ENCODE peak calls at places on chromosomes 16 and 17, in nine cellular contexts. P is HCEC 1CT; V is effector memory CD8-positive, alpha-beta T cell; W is MM.1S; Y is substantia nigra; E is lung; H is EL; Q is A549; I is NCI-H82. F is an unnamed sample.

GRCh38 chr16:56684926-56685590 is 2.8 kb downstream of the MT1X start:
- DNase-seq in P (no peak), Q (no peak), E (no peak), Y (no peak), I (no peak), V (no peak), H (no peak), W (no peak), F (no peak)

GRCh38 chr17:64262422-64263260 is at the start of gene TEX2:
- DNase-seq in Q (no peak), I (peak), V (peak), E (peak), P (peak), H (peak), Y (peak), W (peak), F (peak)

GRCh38 chr17:62703269-62703775 is 75.9 kb downstream of the MRC2 start:
- DNase-seq in I (no peak), H (peak), Y (no peak), Q (peak), P (peak), E (no peak), V (no peak), W (no peak), F (peak)

GRCh38 chr16:84600343-84601229 is 17.3 kb downstream of the COTL1 start:
- DNase-seq in Q (no peak), I (peak), W (peak), V (no peak), E (no peak), H (no peak), Y (no peak), P (no peak), F (no peak)

GRCh38 chr17:8121531-8122390 is 2.1 kb downstream of the HES7 start:
- DNase-seq in Y (peak), V (peak), E (no peak), P (peak), Q (peak), W (peak), I (peak), H (peak), F (no peak)

GRCh38 chr17:63760771-63761539 is 12.4 kb downstream of the CCDC47 start:
- DNase-seq in Y (no peak), H (peak), W (no peak), I (no peak), V (no peak), P (no peak), E (no peak), Q (peak), F (no peak)

GRCh38 chr16:24544640-24545039 is 5.3 kb downstream of the RBBP6 start:
- DNase-seq in I (no peak), E (no peak), H (peak), P (peak), Y (no peak), Q (no peak), V (no peak), W (no peak), F (no peak)

GRCh38 chr17:13212861-13213260 is 195.0 kb upstream of the ELAC2 start:
- DNase-seq in E (no peak), Q (no peak), I (no peak), W (no peak), H (no peak), P (no peak), V (no peak), Y (no peak), F (no peak)

GRCh38 chr17:35188111-35188510 is 6.1 kb downstream of the SLC35G3 start:
- DNase-seq in Q (no peak), H (no peak), E (no peak), P (no peak), Y (no peak), W (no peak), V (no peak), I (no peak), F (no peak)

GRCh38 chr17:30318190-30318589 is 15.7 kb downstream of the TMIGD1 start:
- DNase-seq in Y (no peak), I (no peak), V (no peak), H (no peak), P (no peak), W (no peak), Q (no peak), E (no peak), F (no peak)

F was measured in mucosa of gallbladder.